ENCODE peak calls at places on chromosome 18, in nine cellular contexts. E is iris pigment epithelial cell; O is neural crest cell; R is AG09319; X is cardiac fibroblast; A is caudate nucleus; U is NCI-H748 treated with DMSO at 0.1 percent for 48 hours; C is A549; H is CD4-positive, alpha-beta T cell. K is an unnamed sample.

GRCh38 chr18:49250819-49251388 is 209.5 kb downstream of the DYM start:
- DNase-seq in E (peak), O (no peak), R (no peak), X (peak), A (peak), U (no peak), C (peak), H (no peak), K (no peak)

GRCh38 chr18:60667016-60667415 is 294.4 kb upstream of the MC4R start:
- DNase-seq in E (no peak), O (no peak), R (no peak), X (no peak), A (no peak), U (no peak), C (no peak), H (no peak), K (no peak)

GRCh38 chr18:44051088-44051487 is 629.6 kb upstream of the SETBP1 start:
- DNase-seq in E (no peak), O (no peak), R (no peak), X (no peak), A (no peak), U (peak), C (no peak), H (no peak), K (no peak)

GRCh38 chr18:21330122-21330701 is 88.2 kb downstream of the GREB1L start:
- DNase-seq in E (peak), O (no peak), R (peak), X (peak), A (no peak), U (no peak), C (peak), H (no peak), K (no peak)

GRCh38 chr18:37578886-37579513 is 13.4 kb upstream of the CELF4 start:
- DNase-seq in E (peak), O (no peak), R (no peak), X (peak), A (no peak), U (peak), C (peak), H (no peak), K (no peak)

GRCh38 chr18:48545690-48546365 is 7.0 kb downstream of the CTIF start:
- DNase-seq in E (peak), O (peak), R (no peak), X (peak), A (peak), U (peak), C (peak), H (no peak), K (no peak)

GRCh38 chr18:32297851-32298250 is 108.0 kb downstream of the MEP1B start:
- DNase-seq in E (no peak), O (no peak), R (no peak), X (no peak), A (no peak), U (no peak), C (no peak), H (no peak), K (no peak)

GRCh38 chr18:68102117-68102516 is 585.6 kb upstream of the DSEL start:
- DNase-seq in E (peak), O (no peak), R (no peak), X (no peak), A (no peak), U (no peak), C (no peak), H (no peak), K (no peak)

GRCh38 chr18:48345596-48345995 is 63.6 kb downstream of the ZBTB7C start:
- DNase-seq in E (peak), O (no peak), R (no peak), X (peak), A (no peak), U (no peak), C (peak), H (no peak), K (no peak)

GRCh38 chr18:45958730-45959129 is 8.4 kb downstream of the EPG5 start:
- DNase-seq in E (peak), O (no peak), R (no peak), X (peak), A (no peak), U (no peak), C (no peak), H (no peak), K (no peak)

GRCh38 chr18:59833785-59834184 is 66.0 kb upstream of the PMAIP1 start:
- DNase-seq in E (no peak), O (no peak), R (no peak), X (no peak), A (no peak), U (no peak), C (no peak), H (no peak), K (no peak)

GRCh38 chr18:30903566-30903965 is 139.0 kb downstream of the DSC3 start:
- DNase-seq in E (peak), O (no peak), R (no peak), X (peak), A (no peak), U (no peak), C (peak), H (no peak), K (no peak)

GRCh38 chr18:62723666-62724281 is 8.4 kb downstream of the PHLPP1 start:
- DNase-seq in E (no peak), O (no peak), R (no peak), X (no peak), A (no peak), U (no peak), C (no peak), H (no peak), K (no peak)

GRCh38 chr18:5574843-5575242 is 31.0 kb upstream of the EPB41L3 start:
- DNase-seq in E (no peak), O (no peak), R (no peak), X (no peak), A (no peak), U (no peak), C (no peak), H (no peak), K (no peak)

GRCh38 chr18:50986360-50987087 is 18.7 kb downstream of the ELAC1 start:
- DNase-seq in E (peak), O (no peak), R (peak), X (peak), A (no peak), U (no peak), C (no peak), H (no peak), K (no peak)

GRCh38 chr18:45081579-45082181 is 401.0 kb downstream of the SETBP1 start:
- DNase-seq in E (no peak), O (no peak), R (no peak), X (peak), A (no peak), U (no peak), C (no peak), H (no peak), K (no peak)

GRCh38 chr18:47749195-47749973 is 181.1 kb downstream of the SMAD2 start:
- DNase-seq in E (peak), O (peak), R (peak), X (peak), A (peak), U (peak), C (peak), H (peak), K (peak)

GRCh38 chr18:6741290-6741689 is 11.8 kb downstream of the ARHGAP28 start:
- DNase-seq in E (peak), O (no peak), R (peak), X (peak), A (no peak), U (no peak), C (peak), H (no peak), K (no peak)

GRCh38 chr18:41464278-41464677 is 490.8 kb upstream of the PIK3C3 start:
- DNase-seq in E (no peak), O (no peak), R (no peak), X (no peak), A (no peak), U (no peak), C (no peak), H (no peak), K (no peak)

GRCh38 chr18:59033361-59033760 is 106.3 kb upstream of the SEC11C start:
- DNase-seq in E (peak), O (no peak), R (no peak), X (peak), A (no peak), U (no peak), C (no peak), H (no peak), K (no peak)

GRCh38 chr18:9861157-9861556 is 24.6 kb upstream of the TXNDC2 start:
- DNase-seq in E (no peak), O (no peak), R (no peak), X (no peak), A (no peak), U (no peak), C (no peak), H (no peak), K (no peak)

GRCh38 chr18:9506046-9506792 is 30.9 kb downstream of the RALBP1 start:
- DNase-seq in E (peak), O (no peak), R (no peak), X (no peak), A (no peak), U (no peak), C (no peak), H (no peak), K (no peak)

GRCh38 chr18:75290737-75291358 is 80.3 kb downstream of the TSHZ1 start:
- DNase-seq in E (no peak), O (no peak), R (no peak), X (no peak), A (no peak), U (peak), C (no peak), H (no peak), K (no peak)

GRCh38 chr18:64134044-64134757 is 14.7 kb downstream of the LINC00305 start:
- DNase-seq in E (peak), O (no peak), R (no peak), X (no peak), A (no peak), U (no peak), C (peak), H (no peak), K (no peak)

GRCh38 chr18:2655954-2656236 is 369 bp downstream of the SMCHD1 start:
- DNase-seq in E (no peak), O (no peak), R (no peak), X (no peak), A (no peak), U (no peak), C (peak), H (no peak), K (no peak)

GRCh38 chr18:23281626-23282436 is 146.5 kb downstream of the CABLES1 start:
- DNase-seq in E (peak), O (no peak), R (peak), X (no peak), A (no peak), U (no peak), C (peak), H (no peak), K (no peak)

GRCh38 chr18:26708814-26709717 is 156.4 kb downstream of the AQP4 start:
- DNase-seq in E (no peak), O (no peak), R (no peak), X (no peak), A (no peak), U (no peak), C (no peak), H (no peak), K (no peak)

GRCh38 chr18:911025-911424 is 6.4 kb downstream of the ADCYAP1 start:
- DNase-seq in E (no peak), O (no peak), R (no peak), X (no peak), A (no peak), U (no peak), C (no peak), H (no peak), K (no peak)

GRCh38 chr18:11826836-11827235 is 24.4 kb upstream of the CHMP1B start:
- DNase-seq in E (no peak), O (no peak), R (no peak), X (no peak), A (no peak), U (no peak), C (peak), H (no peak), K (no peak)

GRCh38 chr18:10926565-10927194 is 222.7 kb downstream of the PIEZO2 start:
- DNase-seq in E (peak), O (peak), R (no peak), X (peak), A (no peak), U (no peak), C (no peak), H (no peak), K (no peak)

K was measured in activated T-cell treated with anti-CD3 and anti-CD28 coated beads for 48 hours.